ENCODE peak calls at places on chromosomes 7 and 10, in eight cellular contexts. Y is M059J, A is tibial artery, W is AML-193, P is nucleus accumbens, M is uterus, U is fibroblast of pulmonary artery, C is aorta. H is an unnamed sample.
A peak's percentile ranks its signal among the peaks of the same experiment; 100 is the strongest.

GRCh38 chr10:77223532-77224460 is 413.8 kb downstream of the KCNMA1 start:
- DNase-seq in Y (peak; percentile 51), A (no peak), W (no peak), P (no peak), M (no peak), U (no peak), C (no peak), H (no peak)

GRCh38 chr7:41874206-41874770 is 171.4 kb upstream of the INHBA start:
- DNase-seq in Y (no peak), A (no peak), W (no peak), P (no peak), M (no peak), U (no peak), C (no peak), H (no peak)

GRCh38 chr7:39659356-39660013 is 36.1 kb downstream of the RALA start:
- DNase-seq in Y (no peak), A (no peak), W (no peak), P (no peak), M (no peak), U (no peak), C (no peak), H (no peak)

GRCh38 chr10:6164271-6165095 is 38.2 kb upstream of the PFKFB3 start:
- DNase-seq in Y (no peak), A (no peak), W (no peak), P (no peak), M (no peak), U (peak; percentile 25), C (peak; percentile 21), H (no peak)

GRCh38 chr10:97020452-97021400 is 165.0 kb downstream of the SLIT1 start:
- DNase-seq in Y (no peak), A (peak; percentile 68), W (no peak), P (no peak), M (peak; percentile 24), U (no peak), C (peak; percentile 60), H (no peak)

GRCh38 chr10:46091080-46091833 is 45.2 kb upstream of the MSMB start:
- DNase-seq in Y (no peak), A (no peak), W (no peak), P (no peak), M (no peak), U (no peak), C (no peak), H (no peak)

GRCh38 chr10:49369216-49370162 is 26.4 kb downstream of the DRGX start:
- DNase-seq in Y (no peak), A (no peak), W (no peak), P (no peak), M (no peak), U (no peak), C (no peak), H (no peak)

GRCh38 chr10:15182541-15183207 is 14.2 kb upstream of the NMT2 start:
- DNase-seq in Y (peak; percentile 59), A (no peak), W (no peak), P (no peak), M (no peak), U (peak; percentile 65), C (no peak), H (no peak)

GRCh38 chr7:1541431-1542162 is 11.1 kb downstream of the MAFK start:
- DNase-seq in Y (no peak), A (peak; percentile 67), W (no peak), P (no peak), M (peak; percentile 18), U (no peak), C (peak; percentile 47), H (no peak)

GRCh38 chr10:13458107-13458761 is 70.6 kb downstream of the BEND7 start:
- DNase-seq in Y (no peak), A (no peak), W (no peak), P (no peak), M (no peak), U (no peak), C (no peak), H (no peak)

GRCh38 chr10:42952358-42952757 is 124.5 kb upstream of the RET start:
- DNase-seq in Y (peak; percentile 10), A (peak; percentile 40), W (no peak), P (no peak), M (no peak), U (no peak), C (no peak), H (no peak)

GRCh38 chr7:48161407-48162125 is 9.7 kb upstream of the ABCA13 start:
- DNase-seq in Y (peak; percentile 36), A (no peak), W (no peak), P (no peak), M (no peak), U (no peak), C (no peak), H (no peak)

GRCh38 chr7:124191713-124192112 is 158.8 kb upstream of the TMEM229A start:
- DNase-seq in Y (no peak), A (no peak), W (no peak), P (no peak), M (no peak), U (no peak), C (no peak), H (no peak)

GRCh38 chr7:148334959-148335577 is 255.5 kb upstream of the C7orf33 start:
- DNase-seq in Y (peak; percentile 37), A (no peak), W (no peak), P (no peak), M (no peak), U (peak; percentile 16), C (no peak), H (no peak)

GRCh38 chr7:135159359-135160087 is 11.0 kb downstream of the CYREN start:
- DNase-seq in Y (no peak), A (no peak), W (no peak), P (no peak), M (no peak), U (no peak), C (no peak), H (no peak)

GRCh38 chr10:132904814-132905649 is 37.3 kb downstream of the CFAP46 start:
- DNase-seq in Y (no peak), A (no peak), W (no peak), P (no peak), M (no peak), U (no peak), C (no peak), H (no peak)

GRCh38 chr7:83119002-83119358 is 43.7 kb downstream of the PCLO start:
- DNase-seq in Y (peak; percentile 28), A (no peak), W (no peak), P (no peak), M (no peak), U (no peak), C (no peak), H (no peak)

GRCh38 chr7:127650842-127651555 is 995 bp upstream of the SND1 start:
- DNase-seq in Y (no peak), A (no peak), W (no peak), P (no peak), M (no peak), U (no peak), C (no peak), H (no peak)

GRCh38 chr10:418894-419293 is 270.6 kb downstream of the DIP2C start:
- DNase-seq in Y (no peak), A (no peak), W (no peak), P (no peak), M (no peak), U (no peak), C (no peak), H (no peak)

GRCh38 chr7:1326511-1326785 is 93.8 kb downstream of the UNCX start:
- DNase-seq in Y (no peak), A (no peak), W (no peak), P (no peak), M (no peak), U (no peak), C (no peak), H (no peak)

GRCh38 chr10:116099031-116099430 is 174.0 kb downstream of the GFRA1 start:
- DNase-seq in Y (peak; percentile 25), A (no peak), W (no peak), P (no peak), M (no peak), U (no peak), C (no peak), H (no peak)

GRCh38 chr10:104345512-104345911 is 7.2 kb upstream of the ITPRIP start:
- DNase-seq in Y (no peak), A (no peak), W (no peak), P (no peak), M (no peak), U (no peak), C (no peak), H (no peak)

GRCh38 chr10:103493362-103493871 is at the start of gene NEURL1:
- DNase-seq in Y (peak; percentile 39), A (no peak), W (no peak), P (peak; percentile 46), M (peak; percentile 54), U (no peak), C (no peak), H (no peak)

GRCh38 chr7:95404316-95404715 is 8.1 kb upstream of the PON3 start:
- DNase-seq in Y (no peak), A (no peak), W (no peak), P (no peak), M (no peak), U (no peak), C (no peak), H (no peak)

GRCh38 chr7:134886353-134887057 is 99.8 kb upstream of the AGBL3 start:
- DNase-seq in Y (peak; percentile 94), A (no peak), W (no peak), P (no peak), M (peak; percentile 82), U (peak; percentile 90), C (peak; percentile 58), H (no peak)

GRCh38 chr7:80392229-80393169 is 119.4 kb downstream of the GNAT3 start:
- DNase-seq in Y (peak; percentile 48), A (no peak), W (peak; percentile 20), P (no peak), M (no peak), U (peak; percentile 71), C (no peak), H (no peak)

GRCh38 chr7:151678227-151678604 is 158.5 kb upstream of the RHEB start:
- DNase-seq in Y (no peak), A (peak; percentile 58), W (no peak), P (no peak), M (no peak), U (no peak), C (no peak), H (no peak)

GRCh38 chr7:150610193-150610592 is 22.0 kb downstream of the GIMAP6 start:
- DNase-seq in Y (no peak), A (no peak), W (no peak), P (no peak), M (no peak), U (no peak), C (no peak), H (no peak)

GRCh38 chr7:24241216-24241615 is 42.8 kb upstream of the NPY start:
- DNase-seq in Y (peak; percentile 63), A (no peak), W (no peak), P (no peak), M (no peak), U (no peak), C (no peak), H (no peak)

GRCh38 chr7:70694357-70694908 is 437.5 kb upstream of the GALNT17 start:
- DNase-seq in Y (peak; percentile 48), A (peak; percentile 68), W (no peak), P (no peak), M (peak; percentile 24), U (peak; percentile 30), C (peak; percentile 55), H (peak; percentile 51)

GRCh38 chr10:119090968-119091367 is 10.4 kb upstream of the EIF3A start:
- DNase-seq in Y (peak; percentile 78), A (no peak), W (no peak), P (no peak), M (no peak), U (peak; percentile 59), C (no peak), H (no peak)

GRCh38 chr7:74542558-74543117 is 88.9 kb downstream of the GTF2IRD1 start:
- DNase-seq in Y (no peak), A (no peak), W (no peak), P (no peak), M (no peak), U (peak; percentile 14), C (no peak), H (peak; percentile 39)

GRCh38 chr7:55387062-55387965 is 22.2 kb downstream of the LANCL2 start:
- DNase-seq in Y (peak; percentile 50), A (no peak), W (no peak), P (no peak), M (no peak), U (peak; percentile 19), C (no peak), H (no peak)

GRCh38 chr10:28661035-28661434 is 16.3 kb upstream of the BAMBI start:
- DNase-seq in Y (peak; percentile 65), A (no peak), W (no peak), P (no peak), M (no peak), U (peak; percentile 75), C (no peak), H (no peak)

H was measured in hypothalamus.